ENCODE peak calls at places on chromosomes 5 and 9, in ten cellular contexts. J is HCT116, X is caudate nucleus, D is H7, L is M059J, O is T follicular helper cell, U is amniotic epithelial cell, G is stromal cell of bone marrow, N is NAMALWA, V is prostate gland. R is an unnamed sample.

GRCh38 chr5:60633336-60633735 is 66.6 kb downstream of the DEPDC1B start:
- DNase-seq in O (no peak), N (no peak), D (no peak), G (peak; percentile 45), V (no peak), U (peak; percentile 96), X (no peak), J (no peak), L (peak; percentile 70), R (no peak)

GRCh38 chr9:133604856-133605255 is 4.3 kb downstream of the FAM163B start:
- DNase-seq in O (no peak), J (no peak), V (no peak), L (peak; percentile 14), U (no peak), X (no peak), G (no peak), D (no peak), N (peak; percentile 38), R (no peak)

GRCh38 chr5:172837640-172838039 is 3.6 kb downstream of the ERGIC1 start:
- DNase-seq in D (no peak), V (peak; percentile 95), J (no peak), G (no peak), O (no peak), N (peak; percentile 97), X (no peak), U (no peak), L (no peak), R (no peak)

GRCh38 chr9:69190866-69191672 is 17.0 kb downstream of the TJP2 start:
- DNase-seq in L (no peak), V (no peak), N (peak; percentile 53), U (no peak), G (no peak), J (no peak), X (no peak), O (no peak), D (no peak), R (no peak)

GRCh38 chr5:152349683-152350526 is 55.2 kb downstream of the NMUR2 start:
- DNase-seq in X (peak; percentile 38), J (peak; percentile 15), V (no peak), D (peak; percentile 39), O (peak; percentile 7), U (peak; percentile 1), N (peak; percentile 50), L (peak; percentile 29), G (peak; percentile 13), R (no peak)

GRCh38 chr5:170280090-170280493 is 17.5 kb downstream of the LCP2 start:
- DNase-seq in D (peak; percentile 67), X (no peak), O (no peak), V (peak; percentile 35), J (no peak), G (no peak), N (no peak), U (no peak), L (no peak), R (no peak)

GRCh38 chr5:139914218-139914807 is 118.7 kb downstream of the PSD2 start:
- DNase-seq in L (no peak), U (no peak), J (no peak), D (no peak), V (no peak), G (no peak), O (no peak), N (no peak), X (no peak), R (no peak)

GRCh38 chr9:79165006-79165405 is 406.8 kb upstream of the TLE4 start:
- DNase-seq in G (no peak), N (no peak), U (peak; percentile 79), O (no peak), L (peak; percentile 54), X (no peak), V (no peak), D (no peak), J (no peak), R (no peak)

GRCh38 chr5:143001764-143002351 is 231.7 kb downstream of the ARHGAP26 start:
- DNase-seq in V (no peak), J (no peak), X (no peak), N (peak; percentile 22), O (no peak), L (peak; percentile 86), U (peak; percentile 53), D (no peak), G (no peak), R (no peak)

GRCh38 chr5:126009566-126009965 is 413.6 kb upstream of the GRAMD2B start:
- DNase-seq in O (no peak), J (no peak), D (peak; percentile 14), V (no peak), N (no peak), L (no peak), G (no peak), X (no peak), U (no peak), R (no peak)

GRCh38 chr5:128927644-128928043 is 37.6 kb upstream of the SLC27A6 start:
- DNase-seq in X (no peak), G (no peak), J (no peak), O (no peak), U (no peak), N (peak; percentile 11), L (no peak), V (no peak), D (no peak), R (peak; percentile 48)

GRCh38 chr5:167565555-167565954 is 725.9 kb upstream of the WWC1 start:
- DNase-seq in O (no peak), J (no peak), N (peak; percentile 24), L (peak; percentile 32), U (peak; percentile 56), G (no peak), D (peak; percentile 24), X (no peak), V (no peak), R (no peak)

GRCh38 chr9:130017035-130017909 is 25.7 kb downstream of the FNBP1 start:
- DNase-seq in J (no peak), X (no peak), D (no peak), N (no peak), V (no peak), L (peak; percentile 38), U (no peak), G (no peak), O (no peak), R (no peak)

GRCh38 chr9:121942866-121943265 is 150.2 kb downstream of the TTLL11 start:
- DNase-seq in G (no peak), N (peak; percentile 80), L (no peak), D (no peak), O (no peak), X (no peak), V (no peak), J (no peak), U (no peak), R (no peak)

GRCh38 chr9:136769710-136770191 is 5.4 kb upstream of the LCN15 start:
- DNase-seq in N (peak; percentile 69), G (no peak), U (no peak), D (peak; percentile 96), J (no peak), X (no peak), V (no peak), L (no peak), O (no peak), R (peak; percentile 19)

GRCh38 chr5:172559004-172559932 is 81.8 kb upstream of the NEURL1B start:
- DNase-seq in J (peak; percentile 6), V (peak; percentile 69), X (no peak), D (no peak), N (no peak), L (peak; percentile 94), O (no peak), U (peak; percentile 69), G (peak; percentile 90), R (no peak)

GRCh38 chr9:135077497-135078200 is 9.8 kb upstream of the OLFM1 start:
- DNase-seq in D (peak; percentile 93), L (peak; percentile 24), O (no peak), N (no peak), V (no peak), X (no peak), J (no peak), G (no peak), U (peak; percentile 1), R (no peak)

GRCh38 chr9:98897745-98898144 is 46.0 kb upstream of the COL15A1 start:
- DNase-seq in N (no peak), J (no peak), D (no peak), V (no peak), X (no peak), L (no peak), O (no peak), U (peak; percentile 80), G (no peak), R (no peak)

GRCh38 chr5:173278172-173278571 is 43.2 kb upstream of the NKX2-5 start:
- DNase-seq in J (no peak), L (no peak), U (no peak), X (no peak), D (no peak), O (no peak), N (no peak), V (no peak), G (no peak), R (no peak)

GRCh38 chr5:53253421-53253871 is 143.9 kb upstream of the MOCS2 start:
- DNase-seq in L (peak; percentile 94), U (peak; percentile 95), X (no peak), N (peak; percentile 36), V (no peak), D (no peak), G (no peak), O (no peak), J (no peak), R (no peak)

GRCh38 chr9:133949486-133950061 is 42.5 kb downstream of the VAV2 start:
- DNase-seq in G (no peak), N (no peak), L (no peak), O (no peak), X (no peak), J (no peak), V (no peak), U (no peak), D (no peak), R (no peak)

GRCh38 chr5:43401827-43402226 is 10.4 kb downstream of the CCL28 start:
- DNase-seq in G (no peak), V (no peak), J (peak; percentile 19), L (peak; percentile 22), X (no peak), O (no peak), D (peak; percentile 50), U (peak; percentile 20), N (peak; percentile 15), R (no peak)

GRCh38 chr5:139021346-139021745 is 146.2 kb upstream of the LRRTM2 start:
- DNase-seq in U (no peak), O (no peak), L (no peak), G (no peak), X (peak; percentile 31), V (no peak), D (no peak), N (no peak), J (no peak), R (no peak)

GRCh38 chr5:169595172-169595820 is 11.7 kb downstream of the SPDL1 start:
- DNase-seq in U (no peak), D (no peak), O (no peak), J (no peak), V (no peak), N (no peak), L (no peak), X (no peak), G (no peak), R (no peak)

GRCh38 chr9:129333961-129334743 is 156.1 kb upstream of the IER5L start:
- DNase-seq in L (peak; percentile 99), D (peak; percentile 96), X (peak; percentile 40), G (peak; percentile 87), U (peak; percentile 98), N (no peak), V (peak; percentile 97), J (peak; percentile 93), O (no peak), R (no peak)

GRCh38 chr9:3920586-3921582 is 379.0 kb downstream of the GLIS3 start:
- DNase-seq in N (no peak), J (no peak), O (no peak), X (no peak), G (no peak), V (no peak), L (no peak), D (no peak), U (no peak), R (no peak)

GRCh38 chr9:91589101-91589553 is 165.5 kb upstream of the NFIL3 start:
- DNase-seq in L (peak; percentile 17), N (no peak), J (no peak), D (no peak), G (peak; percentile 63), O (no peak), V (peak; percentile 10), X (no peak), U (peak; percentile 87), R (no peak)